ENCODE peak calls at places on chromosomes 6 and 20, in four cellular contexts. B is K562, U is WTC11, X is HepG2. H is an unnamed sample.

GRCh38 chr6:107419747-107420146 is 39.6 kb downstream of the PDSS2 start:
- DNase-seq in B (no peak), U (no peak), X (no peak), H (no peak)

GRCh38 chr6:82084324-82084920 is 163.1 kb downstream of the IBTK start:
- DNase-seq in B (no peak), U (no peak), X (peak), H (no peak)

GRCh38 chr20:48339147-48339985 is 488.4 kb downstream of the PREX1 start:
- DNase-seq in B (no peak), U (no peak), X (no peak), H (no peak)

GRCh38 chr6:158756977-158757752 is 62.0 kb downstream of the EZR start:
- DNase-seq in B (no peak), U (no peak), X (no peak), H (no peak)

GRCh38 chr20:53337419-53338101 is 256.1 kb downstream of the ZNF217 start:
- DNase-seq in B (no peak), U (no peak), X (no peak), H (no peak)

GRCh38 chr20:46400828-46401477 is 5.5 kb downstream of the ELMO2 start:
- DNase-seq in B (no peak), U (no peak), X (no peak), H (no peak)

GRCh38 chr20:54115172-54115854 is 44.9 kb upstream of the BCAS1 start:
- DNase-seq in B (no peak), U (no peak), X (no peak), H (no peak)

GRCh38 chr6:157305676-157306653 is 17.4 kb downstream of the TMEM242 start:
- DNase-seq in B (no peak), U (no peak), X (no peak), H (no peak)

GRCh38 chr6:14017626-14018475 is 93.1 kb downstream of the RNF182 start:
- DNase-seq in B (no peak), U (peak), X (no peak), H (no peak)

GRCh38 chr20:35311409-35311808 is 19.2 kb upstream of the FAM83C start:
- DNase-seq in B (no peak), U (no peak), X (no peak), H (no peak)

GRCh38 chr6:3535716-3536435 is 79.0 kb upstream of the SLC22A23 start:
- DNase-seq in B (no peak), U (no peak), X (no peak), H (no peak)

GRCh38 chr20:42340358-42340757 is 722.2 kb upstream of the CHD6 start:
- DNase-seq in B (no peak), U (no peak), X (no peak), H (no peak)

GRCh38 chr6:135305684-135306083 is 124.6 kb downstream of the MYB start:
- DNase-seq in B (no peak), U (no peak), X (no peak), H (no peak)

GRCh38 chr6:118764766-118765165 is 113.4 kb upstream of the CEP85L start:
- DNase-seq in B (no peak), U (no peak), X (no peak), H (no peak)

GRCh38 chr20:23257848-23258746 is 92.5 kb upstream of the NXT1 start:
- DNase-seq in B (no peak), U (no peak), X (no peak), H (no peak)

GRCh38 chr6:166467436-166468000 is 84.8 kb upstream of the MPC1 start:
- DNase-seq in B (no peak), U (no peak), X (no peak), H (no peak)

GRCh38 chr6:28589234-28589951 is 63.7 kb downstream of the GPX5 start:
- DNase-seq in B (no peak), U (peak), X (peak), H (peak)

GRCh38 chr20:15036938-15037337 is 699.5 kb upstream of the FLRT3 start:
- DNase-seq in B (no peak), U (no peak), X (no peak), H (no peak)

GRCh38 chr6:157173756-157174155 is 149.6 kb downstream of the TMEM242 start:
- DNase-seq in B (no peak), U (no peak), X (no peak), H (no peak)

GRCh38 chr6:2714359-2714895 is 36.3 kb downstream of the MYLK4 start:
- DNase-seq in B (no peak), U (no peak), X (no peak), H (no peak)

GRCh38 chr6:3410385-3411360 is 46.2 kb downstream of the SLC22A23 start:
- DNase-seq in B (peak), U (peak), X (peak), H (peak)

GRCh38 chr6:3786131-3786530 is 34.6 kb upstream of the PXDC1 start:
- DNase-seq in B (no peak), U (no peak), X (no peak), H (no peak)

GRCh38 chr6:38543022-38543421 is 96.7 kb downstream of the BTBD9 start:
- DNase-seq in B (no peak), U (no peak), X (no peak), H (no peak)

GRCh38 chr20:62111148-62111547 is 11.1 kb upstream of the LSM14B start:
- DNase-seq in B (no peak), U (no peak), X (no peak), H (no peak)

GRCh38 chr6:152295346-152295745 is 341.8 kb downstream of the SYNE1 start:
- DNase-seq in B (no peak), U (no peak), X (no peak), H (no peak)

GRCh38 chr6:39791850-39792500 is at the start of gene DAAM2:
- DNase-seq in B (no peak), U (peak), X (no peak), H (peak)

GRCh38 chr20:46717818-46718541 is 8.5 kb downstream of the SLC2A10 start:
- DNase-seq in B (no peak), U (no peak), X (no peak), H (no peak)

GRCh38 chr6:40819182-40819834 is 219.7 kb downstream of the UNC5CL start:
- DNase-seq in B (no peak), U (no peak), X (no peak), H (no peak)

GRCh38 chr6:88368071-88368787 is 202.1 kb upstream of the CNR1 start:
- DNase-seq in B (no peak), U (no peak), X (no peak), H (no peak)

GRCh38 chr6:21873562-21873961 is 280.0 kb downstream of the SOX4 start:
- DNase-seq in B (no peak), U (no peak), X (no peak), H (no peak)

GRCh38 chr6:73854998-73855718 is 159.2 kb downstream of the CD109 start:
- DNase-seq in B (peak), U (no peak), X (peak), H (peak)

GRCh38 chr6:137056121-137056880 is 11.5 kb upstream of the IL20RA start:
- DNase-seq in B (no peak), U (no peak), X (no peak), H (no peak)

GRCh38 chr6:75012018-75012417 is 193.8 kb downstream of the COL12A1 start:
- DNase-seq in B (no peak), U (no peak), X (no peak), H (no peak)

GRCh38 chr6:33840064-33840926 is 36.5 kb upstream of the MLN start:
- DNase-seq in B (peak), U (no peak), X (peak), H (peak)

GRCh38 chr6:9439931-9440330 is 974.9 kb downstream of the TFAP2A start:
- DNase-seq in B (no peak), U (no peak), X (no peak), H (no peak)

GRCh38 chr6:130811932-130812331 is 15.3 kb upstream of the SMLR1 start:
- DNase-seq in B (no peak), U (no peak), X (peak), H (no peak)

GRCh38 chr6:53913286-53913685 is 118.5 kb downstream of the LRRC1 start:
- DNase-seq in B (no peak), U (no peak), X (no peak), H (no peak)

GRCh38 chr6:154721460-154721859 is 11.8 kb upstream of the SCAF8 start:
- DNase-seq in B (no peak), U (no peak), X (no peak), H (no peak)

GRCh38 chr20:41454250-41454649 is 87.6 kb upstream of the EMILIN3 start:
- DNase-seq in B (no peak), U (no peak), X (no peak), H (no peak)

DNA sequence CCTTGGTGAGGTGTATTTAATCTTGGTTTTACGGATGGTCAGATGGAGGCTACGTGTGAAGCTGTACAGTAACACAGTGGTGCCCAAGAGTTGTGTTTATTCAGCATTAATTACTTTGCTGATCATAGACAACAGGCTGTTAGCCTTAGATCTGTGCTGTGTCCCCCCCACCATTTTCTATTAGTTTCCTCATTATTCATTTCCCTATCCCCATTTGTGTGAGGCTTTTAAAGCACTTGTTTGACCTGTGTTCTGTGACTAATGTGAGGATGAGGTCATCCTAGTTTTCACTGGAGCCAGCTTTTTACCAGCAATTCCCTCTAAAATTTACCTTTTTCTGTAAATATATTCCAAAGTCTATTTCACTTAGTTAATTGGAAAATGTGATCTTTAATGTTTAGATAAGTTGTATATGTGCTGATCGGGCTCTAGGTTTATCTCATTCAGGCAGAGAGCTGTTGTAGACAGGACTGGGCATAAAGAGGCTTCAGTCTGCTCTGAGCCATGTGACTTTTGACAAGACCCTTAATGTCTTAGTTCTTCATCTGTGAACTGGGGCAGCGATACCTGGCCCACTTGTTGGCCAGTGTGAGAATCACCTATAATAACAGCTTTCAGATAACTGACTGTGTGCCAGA is 8.4 kb downstream of the MAPRE1 start:
- DNase-seq in B (no peak), U (no peak), X (no peak), H (no peak)
- TF ChIP-seq ELF4 in B (no peak), U (no peak), X (no peak), H (no peak)

DNA sequence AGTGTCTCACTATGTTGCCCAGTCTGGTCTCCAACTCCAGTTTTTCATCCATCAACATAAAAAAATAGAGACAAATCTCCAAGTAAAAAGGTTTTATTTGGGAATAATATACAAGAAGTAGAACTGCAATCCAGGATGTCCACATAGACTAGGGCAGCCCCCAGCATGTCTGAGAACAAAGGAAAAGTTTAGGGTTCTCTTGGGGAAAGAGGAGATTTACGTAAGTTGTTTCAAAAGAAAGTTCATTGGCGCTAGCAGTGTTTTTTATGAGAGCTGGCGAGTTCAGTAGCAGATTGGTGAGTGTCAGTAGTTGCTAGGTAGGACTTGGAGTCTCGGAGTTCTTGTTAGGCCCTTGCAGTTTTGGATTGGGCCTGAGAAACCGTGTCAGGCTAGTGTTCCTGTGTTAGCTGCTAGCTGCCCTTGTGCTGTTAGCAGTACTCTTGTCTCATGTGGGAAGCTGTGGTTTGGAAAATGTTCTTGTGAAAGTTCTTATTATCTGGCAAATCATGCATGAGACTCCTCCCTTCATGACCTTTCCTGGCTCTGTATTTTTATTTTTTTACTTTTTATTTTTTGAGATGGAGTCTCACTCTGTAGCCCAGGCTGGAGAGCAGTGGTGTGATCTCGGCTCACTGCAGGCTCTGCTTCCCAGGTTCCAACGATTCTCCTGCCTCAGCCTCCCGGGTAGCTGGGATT is 24.7 kb downstream of the TTLL9 start:
- DNase-seq in B (no peak), U (no peak), X (peak), H (peak)
- TF ChIP-seq ELF4 in B (no peak), U (no peak), X (no peak), H (no peak)

DNA sequence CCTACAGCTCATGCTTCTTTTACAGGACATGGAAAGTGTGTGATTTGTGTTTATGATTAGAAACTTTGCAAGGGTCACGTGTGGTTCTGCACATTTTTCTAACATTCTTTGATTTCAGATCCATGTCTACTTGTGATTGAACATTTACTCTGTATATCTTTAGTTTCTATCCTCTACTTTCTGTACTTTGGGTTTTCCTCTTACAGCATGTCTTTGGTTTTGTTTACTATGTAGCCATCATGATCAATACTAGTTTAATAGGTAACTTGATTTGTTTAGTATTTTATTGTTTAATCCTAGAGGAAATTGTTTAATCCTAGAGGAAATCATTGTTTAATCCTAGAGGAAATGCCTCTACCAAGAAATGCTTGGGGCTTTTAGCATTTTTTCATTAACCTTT is 41.8 kb downstream of the XRN2 start:
- DNase-seq in B (no peak), U (no peak), X (no peak), H (no peak)
- TF ChIP-seq ELF4 in B (no peak), U (no peak), X (no peak), H (no peak)

GRCh38 chr6:104633125-104633524 is 226.6 kb downstream of the HACE1 start:
- DNase-seq in B (no peak), U (no peak), X (no peak), H (no peak)
- TF ChIP-seq ELF4 in B (no peak), U (no peak), X (no peak), H (no peak)

GRCh38 chr20:63310265-63310971 is 17.4 kb downstream of the COL20A1 start:
- DNase-seq in B (no peak), U (no peak), X (no peak), H (no peak)
- TF ChIP-seq ELF4 in B (no peak), U (no peak), X (no peak), H (no peak)